ENCODE peak calls at places on chromosomes 11 and 22, in eight cellular contexts. N is sigmoid colon, Z is A549, W is K562, C is uterus, L is spleen, I is breast epithelium, A is adrenal gland. U is an unnamed sample.

GRCh38 chr11:111283945-111284481 is 14.3 kb upstream of the POU2AF3 start:
- DNase-seq in N (no peak), Z (no peak), W (no peak), C (no peak), L (peak; percentile 81), I (no peak), A (no peak), U (peak; percentile 84)

GRCh38 chr22:19607198-19608113 is 83.2 kb upstream of the CLDN5 start:
- DNase-seq in N (no peak), Z (no peak), W (no peak), C (no peak), L (no peak), I (peak; percentile 77), A (no peak), U (peak; percentile 25)

GRCh38 chr22:27100789-27101188 is 443.4 kb downstream of the MIAT start:
- DNase-seq in N (peak; percentile 76), Z (no peak), W (no peak), C (peak; percentile 32), L (no peak), I (no peak), A (peak; percentile 30), U (no peak)

GRCh38 chr11:19853901-19854300 is 141.3 kb downstream of the NAV2 start:
- DNase-seq in N (no peak), Z (no peak), W (no peak), C (no peak), L (no peak), I (no peak), A (no peak), U (no peak)

GRCh38 chr11:66443602-66444001 is 5.0 kb upstream of the MRPL11 start:
- DNase-seq in N (no peak), Z (peak; percentile 59), W (no peak), C (no peak), L (no peak), I (no peak), A (no peak), U (no peak)

GRCh38 chr11:2990617-2991476 is 1.3 kb downstream of the NAP1L4 start:
- DNase-seq in N (no peak), Z (peak; percentile 28), W (no peak), C (no peak), L (no peak), I (no peak), A (no peak), U (peak; percentile 37)

GRCh38 chr11:16809901-16810668 is 71.6 kb downstream of the C11orf58 start:
- DNase-seq in N (peak; percentile 75), Z (no peak), W (no peak), C (no peak), L (peak; percentile 66), I (peak; percentile 58), A (peak; percentile 67), U (no peak)

GRCh38 chr11:1228183-1228821 is 5.4 kb downstream of the MUC5B start:
- DNase-seq in N (peak; percentile 63), Z (no peak), W (no peak), C (no peak), L (peak; percentile 69), I (no peak), A (no peak), U (peak; percentile 11)

GRCh38 chr11:131624526-131624925 is 254.1 kb downstream of the NTM start:
- DNase-seq in N (no peak), Z (no peak), W (no peak), C (no peak), L (no peak), I (no peak), A (no peak), U (no peak)

GRCh38 chr22:23289851-23290724 is 109.8 kb downstream of the BCR start:
- DNase-seq in N (peak; percentile 75), Z (peak; percentile 25), W (peak; percentile 90), C (no peak), L (no peak), I (no peak), A (peak; percentile 78), U (peak; percentile 73)

GRCh38 chr22:48907591-48907990 is 920.1 kb downstream of the BRD1 start:
- DNase-seq in N (peak; percentile 59), Z (no peak), W (no peak), C (no peak), L (no peak), I (no peak), A (no peak), U (no peak)

GRCh38 chr22:21727768-21728167 is 7.8 kb downstream of the YPEL1 start:
- DNase-seq in N (no peak), Z (no peak), W (peak; percentile 60), C (no peak), L (no peak), I (no peak), A (no peak), U (no peak)

GRCh38 chr22:47218671-47219070 is 456.2 kb downstream of the TBC1D22A start:
- DNase-seq in N (peak; percentile 41), Z (no peak), W (no peak), C (no peak), L (peak; percentile 19), I (no peak), A (no peak), U (no peak)

GRCh38 chr11:111010391-111011354 is 234.9 kb upstream of the POU2AF2 start:
- DNase-seq in N (no peak), Z (no peak), W (no peak), C (no peak), L (no peak), I (no peak), A (no peak), U (no peak)

GRCh38 chr11:66478823-66479740 is 1.2 kb upstream of the DPP3 start:
- DNase-seq in N (peak; percentile 81), Z (peak; percentile 44), W (peak; percentile 39), C (peak; percentile 46), L (peak; percentile 82), I (peak; percentile 61), A (peak; percentile 57), U (peak; percentile 55)

GRCh38 chr11:76791861-76792260 is 8.7 kb downstream of the TSKU start:
- DNase-seq in N (peak; percentile 71), Z (peak; percentile 79), W (no peak), C (peak; percentile 48), L (peak; percentile 25), I (no peak), A (no peak), U (no peak)

GRCh38 chr11:69530278-69531070 is 49.0 kb downstream of the LINC01488 start:
- DNase-seq in N (peak; percentile 66), Z (no peak), W (no peak), C (no peak), L (peak; percentile 80), I (peak; percentile 35), A (no peak), U (no peak)

GRCh38 chr11:43868852-43869567 is 11.6 kb upstream of the ALKBH3 start:
- DNase-seq in N (no peak), Z (peak; percentile 10), W (peak; percentile 36), C (no peak), L (no peak), I (no peak), A (no peak), U (no peak)

GRCh38 chr22:18077087-18077638 is 627 bp upstream of the PEX26 start:
- DNase-seq in N (no peak), Z (no peak), W (no peak), C (no peak), L (no peak), I (no peak), A (no peak), U (no peak)
- H3K27ac ChIP-seq in N (peak overlapping the region; percentile 80), Z (peak overlapping the region; percentile 97), W (peak overlapping the region; percentile 55), C (peak overlapping the region; percentile 82), L (peak overlapping the region; percentile 89), I (peak overlapping the region; percentile 88), A (peak overlapping the region; percentile 92), U (peak overlapping the region; percentile 90)

DNA sequence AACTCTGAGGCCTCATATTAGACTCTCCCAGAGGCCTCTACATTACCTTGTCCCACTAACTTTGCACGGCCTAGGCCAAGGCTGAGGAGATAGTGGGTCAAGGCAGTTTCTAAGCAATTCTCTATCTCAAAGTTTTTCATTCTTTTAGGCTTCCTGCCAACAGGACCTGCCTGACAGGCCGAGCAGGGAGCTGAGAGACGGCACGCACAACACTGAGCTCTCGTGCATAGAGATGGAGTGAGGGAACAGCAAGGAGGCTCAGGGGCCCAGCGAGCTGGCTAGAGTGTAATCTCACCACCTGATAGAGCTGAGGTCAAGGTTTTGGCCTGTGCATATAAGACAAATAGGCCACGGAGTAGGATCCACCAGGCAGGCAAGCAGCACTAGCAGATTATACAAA is 2.0 kb downstream of the CYB5R2 start:
- DNase-seq in N (no peak), Z (no peak), W (no peak), C (no peak), L (no peak), I (no peak), A (peak; percentile 21), U (no peak)
- TF ChIP-seq POLR2A in N (no peak), Z (no peak), W (no peak), C (no peak), L (no peak), I (no peak), A (no peak), U (no peak)

DNA sequence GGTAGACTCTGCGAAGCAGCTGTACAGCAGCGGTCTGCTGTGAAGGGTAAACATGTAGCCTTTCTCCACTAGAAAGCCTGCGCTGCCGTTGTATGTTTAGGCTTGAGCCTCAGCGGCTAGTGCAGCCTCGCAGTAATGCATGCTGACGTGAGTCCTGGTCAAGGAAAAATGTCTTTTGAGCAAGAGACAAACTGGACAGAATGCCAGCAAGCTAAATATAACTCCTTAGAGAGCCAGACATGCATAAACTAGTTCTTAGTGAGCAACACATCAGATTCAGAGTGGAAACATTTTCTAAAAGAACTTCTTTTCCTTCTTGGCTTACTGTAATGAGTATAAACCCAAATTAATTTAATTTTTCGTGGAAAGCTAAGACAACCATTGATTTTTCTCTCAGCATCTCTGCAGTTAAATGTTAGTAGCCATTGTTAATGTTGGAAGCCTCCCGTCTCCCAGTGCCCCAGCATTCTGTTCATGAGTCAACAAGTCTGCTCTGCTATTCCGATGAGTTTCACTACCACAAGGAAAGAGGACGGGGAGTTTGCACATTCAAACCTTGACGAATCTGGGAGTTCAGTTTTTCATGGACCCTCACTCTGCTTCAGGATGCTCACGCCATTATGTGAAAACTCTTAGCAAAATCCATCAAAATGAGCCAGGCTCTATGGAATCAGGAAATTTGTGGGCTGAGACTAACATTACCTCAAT is 51.4 kb downstream of the JAM3 start:
- DNase-seq in N (peak; percentile 91), Z (no peak), W (no peak), C (peak; percentile 63), L (no peak), I (no peak), A (peak; percentile 77), U (peak; percentile 39)
- H3K4me3 ChIP-seq in N (peak overlapping the region; percentile 23), Z (no peak overlapping the region), W (no peak overlapping the region), C (peak overlapping the region; percentile 23), L (no peak overlapping the region), I (peak overlapping the region; percentile 20), A (peak overlapping the region; percentile 38), U (no peak overlapping the region)

GRCh38 chr11:125886997-125887372 is 483 bp upstream of the HYLS1 start:
- DNase-seq in N (peak; percentile 74), Z (peak; percentile 67), W (no peak), C (peak; percentile 46), L (peak; percentile 88), I (no peak), A (peak; percentile 50), U (peak; percentile 34)

GRCh38 chr11:125892071-125892470 is 4.6 kb downstream of the HYLS1 start:
- DNase-seq in N (no peak), Z (peak; percentile 23), W (no peak), C (no peak), L (no peak), I (no peak), A (no peak), U (no peak)

GRCh38 chr11:125883375-125883774 is 4.1 kb upstream of the HYLS1 start:
- DNase-seq in N (no peak), Z (no peak), W (no peak), C (no peak), L (no peak), I (no peak), A (no peak), U (no peak)

GRCh38 chr11:125890447-125891100 is 3.1 kb downstream of the HYLS1 start:
- DNase-seq in N (no peak), Z (no peak), W (no peak), C (no peak), L (no peak), I (no peak), A (no peak), U (no peak)

GRCh38 chr11:125887373-125888324 is at the start of gene HYLS1:
- DNase-seq in N (peak; percentile 98), Z (peak; percentile 97), W (peak; percentile 89), C (peak; percentile 93), L (peak; percentile 98), I (peak; percentile 87), A (peak; percentile 96), U (peak; percentile 94)
- H3K27ac ChIP-seq in N (peak within 1 kb of the TSS; percentile 93), Z (peak within 1 kb of the TSS; percentile 99), W (peak within 1 kb of the TSS; percentile 83), C (peak within 1 kb of the TSS; percentile 87), L (peak within 1 kb of the TSS; percentile 96), I (peak within 1 kb of the TSS; percentile 90), A (peak within 1 kb of the TSS; percentile 95), U (peak within 1 kb of the TSS; percentile 96)

U was measured in transverse colon.